ENCODE peak calls at places on chromosomes 5 and 9, in five cellular contexts. J is HCT116, P is GM12878, B is H1, N is NT2/D1. V is an unnamed sample.

GRCh38 chr9:107735821-107736220 is 246.3 kb upstream of the KLF4 start:
- DNase-seq in J (no peak), P (no peak), B (no peak), N (no peak), V (no peak)

GRCh38 chr5:111869681-111870080 is 112.7 kb upstream of the NREP start:
- DNase-seq in J (no peak), P (no peak), B (no peak), N (no peak), V (no peak)

GRCh38 chr9:92763721-92764380 is 782 bp downstream of the BICD2 start:
- DNase-seq in J (no peak), P (no peak), B (no peak), N (no peak), V (peak; percentile 70)

GRCh38 chr5:43676083-43676840 is 73.3 kb downstream of the NNT start:
- DNase-seq in J (no peak), P (no peak), B (no peak), N (no peak), V (no peak)

GRCh38 chr5:159409801-159410200 is 79.5 kb upstream of the IL12B start:
- DNase-seq in J (no peak), P (peak; percentile 44), B (no peak), N (no peak), V (no peak)

GRCh38 chr5:72121052-72121451 is 13.8 kb downstream of the MAP1B start:
- DNase-seq in J (no peak), P (no peak), B (no peak), N (no peak), V (no peak)

GRCh38 chr5:135204151-135204600 is 170.1 kb upstream of the PITX1 start:
- DNase-seq in J (no peak), P (no peak), B (no peak), N (no peak), V (peak; percentile 38)

GRCh38 chr5:81825237-81825636 is 74.3 kb upstream of the SSBP2 start:
- DNase-seq in J (no peak), P (no peak), B (no peak), N (no peak), V (no peak)

GRCh38 chr5:32230356-32231099 is 56.4 kb upstream of the GOLPH3 start:
- DNase-seq in J (no peak), P (no peak), B (no peak), N (no peak), V (no peak)

GRCh38 chr9:133160742-133161541 is 2.8 kb downstream of the GBGT1 start:
- DNase-seq in J (peak; percentile 68), P (no peak), B (no peak), N (no peak), V (peak; percentile 66)

GRCh38 chr9:21266733-21267132 is 26.9 kb upstream of the IFNA14 start:
- DNase-seq in J (no peak), P (no peak), B (no peak), N (no peak), V (no peak)

GRCh38 chr9:72902268-72902667 is 50.6 kb downstream of the ALDH1A1 start:
- DNase-seq in J (no peak), P (no peak), B (no peak), N (no peak), V (no peak)

GRCh38 chr9:38331141-38331540 is 61.4 kb upstream of the ALDH1B1 start:
- DNase-seq in J (no peak), P (no peak), B (no peak), N (no peak), V (no peak)

GRCh38 chr9:106869458-106869857 is 6.5 kb downstream of the ZNF462 start:
- DNase-seq in J (no peak), P (no peak), B (no peak), N (no peak), V (no peak)

GRCh38 chr5:18394154-18394804 is 760.0 kb downstream of the TAF11L14 start:
- DNase-seq in J (no peak), P (no peak), B (peak; percentile 71), N (peak; percentile 40), V (peak; percentile 50)

GRCh38 chr5:14167211-14167845 is 24.2 kb downstream of the TRIO start:
- DNase-seq in J (no peak), P (no peak), B (no peak), N (no peak), V (no peak)

GRCh38 chr5:181185560-181185959 is 19.4 kb downstream of the TRIM7 start:
- DNase-seq in J (no peak), P (no peak), B (no peak), N (no peak), V (no peak)

GRCh38 chr5:181184845-181185216 is 20.2 kb downstream of the TRIM7 start:
- DNase-seq in J (no peak), P (no peak), B (no peak), N (no peak), V (no peak)

GRCh38 chr5:181186902-181187499 is 18.0 kb downstream of the TRIM7 start:
- DNase-seq in J (no peak), P (no peak), B (no peak), N (no peak), V (no peak)

GRCh38 chr5:181186022-181186421 is 19.0 kb downstream of the TRIM7 start:
- DNase-seq in J (no peak), P (no peak), B (no peak), N (no peak), V (no peak)

GRCh38 chr5:181181650-181182565 is 23.1 kb downstream of the TRIM7 start:
- DNase-seq in J (peak; percentile 76), P (no peak), B (no peak), N (no peak), V (peak; percentile 76)
- TF ChIP-seq ZNF274 in J (no peak), P (no peak), B (no peak), N (no peak), V (no peak)

GRCh38 chr9:36150529-36151305 is 14.2 kb downstream of the GLIPR2 start:
- DNase-seq in J (no peak), P (no peak), B (no peak), N (no peak), V (no peak)

GRCh38 chr9:36152741-36153438 is 16.3 kb upstream of the CCIN start:
- DNase-seq in J (no peak), P (no peak), B (no peak), N (no peak), V (no peak)

GRCh38 chr9:36151306-36152210 is 15.0 kb downstream of the GLIPR2 start:
- DNase-seq in J (no peak), P (peak; percentile 72), B (no peak), N (no peak), V (no peak)

GRCh38 chr9:36158122-36158521 is 11.1 kb upstream of the CCIN start:
- DNase-seq in J (no peak), P (no peak), B (no peak), N (no peak), V (no peak)

DNA sequence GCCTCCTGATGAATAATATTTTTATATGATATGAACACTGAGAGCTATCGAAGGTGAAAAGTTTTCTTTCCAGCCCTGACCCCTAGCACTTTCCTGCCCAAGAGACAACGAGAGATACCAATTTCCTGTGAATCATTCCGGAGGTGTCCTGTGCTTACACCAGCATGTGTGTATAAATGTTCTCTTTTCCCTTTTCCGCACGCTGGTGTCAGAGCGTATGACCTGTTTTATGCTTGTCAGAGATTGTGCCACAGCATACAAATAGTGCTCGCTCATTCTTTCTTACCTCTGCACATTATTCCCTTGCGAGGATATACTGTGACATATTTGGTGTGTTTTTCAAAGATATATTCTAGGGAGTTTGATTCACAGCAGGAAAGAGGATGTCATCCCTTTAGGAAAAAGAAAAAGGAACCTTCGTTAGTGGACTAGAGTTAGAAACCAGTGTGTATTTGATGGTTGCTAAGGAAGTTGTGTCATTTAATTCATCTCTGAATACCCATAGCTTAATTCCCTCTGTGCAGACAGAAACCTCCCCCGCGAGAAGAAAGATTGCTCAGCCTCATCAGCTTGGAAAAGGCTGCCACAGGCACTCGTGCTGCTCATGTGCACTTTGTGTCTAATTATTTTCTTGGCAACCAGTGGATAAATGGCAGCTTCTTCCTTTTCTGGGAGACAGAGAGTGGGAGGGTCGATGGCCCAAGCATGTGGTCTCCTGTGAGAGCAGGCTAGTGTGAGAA is 14.8 kb upstream of the CCIN start:
- DNase-seq in J (no peak), P (no peak), B (no peak), N (no peak), V (no peak)
- TF ChIP-seq ZNF274 in J (no peak), P (no peak), B (no peak), N (no peak), V (no peak)

GRCh38 chr9:32344551-32345182 is 39.8 kb upstream of the ACO1 start:
- DNase-seq in J (no peak), P (no peak), B (peak; percentile 43), N (peak; percentile 79), V (no peak)

GRCh38 chr9:32339424-32339823 is 45.0 kb upstream of the ACO1 start:
- DNase-seq in J (no peak), P (peak; percentile 12), B (no peak), N (no peak), V (no peak)

GRCh38 chr9:32335127-32335526 is 49.3 kb upstream of the ACO1 start:
- DNase-seq in J (no peak), P (no peak), B (no peak), N (no peak), V (no peak)

GRCh38 chr9:32345243-32345642 is 39.2 kb upstream of the ACO1 start:
- DNase-seq in J (no peak), P (no peak), B (peak; percentile 62), N (peak; percentile 50), V (no peak)

DNA sequence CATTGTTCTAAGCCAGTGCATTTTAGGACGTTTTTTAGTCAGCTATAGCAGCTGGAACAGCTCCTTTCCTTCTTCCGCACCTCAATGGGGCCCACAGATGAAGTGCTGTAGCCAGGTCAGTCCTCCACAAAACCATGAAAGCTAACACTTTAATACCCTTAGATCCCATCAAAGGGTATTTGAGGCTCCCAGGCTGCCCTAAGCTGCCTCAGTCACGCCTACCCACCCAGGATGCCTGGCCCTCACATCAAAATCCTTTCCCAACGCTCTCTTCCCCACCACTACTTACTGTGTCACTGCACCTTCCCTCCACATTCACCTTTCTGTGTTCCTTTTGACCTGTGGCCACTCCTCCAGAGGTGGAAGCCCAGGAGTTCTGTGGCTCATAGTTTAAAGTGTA is 44.0 kb upstream of the ACO1 start:
- DNase-seq in J (no peak), P (no peak), B (no peak), N (no peak), V (no peak)
- TF ChIP-seq ZNF274 in J (no peak), P (no peak), B (no peak), N (no peak), V (no peak)

GRCh38 chr5:74231697-74232096 is 408.8 kb downstream of the ENC1 start:
- DNase-seq in J (no peak), P (no peak), B (no peak), N (no peak), V (no peak)

GRCh38 chr5:74233091-74233490 is 407.4 kb downstream of the ENC1 start:
- DNase-seq in J (no peak), P (no peak), B (no peak), N (no peak), V (no peak)

GRCh38 chr5:74227081-74227480 is 413.4 kb downstream of the ENC1 start:
- DNase-seq in J (no peak), P (no peak), B (no peak), N (no peak), V (no peak)

GRCh38 chr5:74233571-74233970 is 407.0 kb downstream of the ENC1 start:
- DNase-seq in J (no peak), P (no peak), B (no peak), N (no peak), V (no peak)

DNA sequence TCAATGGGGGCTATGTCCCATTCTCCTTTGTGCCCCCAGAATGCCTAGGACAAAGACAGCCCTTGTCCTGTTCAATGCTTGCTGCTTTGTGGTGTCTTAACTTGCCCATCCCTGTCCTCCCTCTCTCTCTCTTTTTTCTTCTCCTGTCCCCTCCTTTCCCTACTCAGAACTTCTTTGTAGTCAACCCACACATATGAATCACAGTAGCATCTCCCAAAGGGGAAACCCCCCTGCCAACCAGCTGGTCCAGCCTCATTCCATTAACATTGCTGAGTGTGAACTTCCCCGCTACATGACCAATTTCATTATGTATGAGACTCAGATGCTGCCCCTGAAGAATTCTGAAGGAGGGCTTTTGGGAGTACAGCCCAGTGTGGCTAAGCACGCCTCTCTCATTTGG is 408.2 kb downstream of the ENC1 start:
- DNase-seq in J (no peak), P (no peak), B (no peak), N (no peak), V (no peak)
- TF ChIP-seq ZNF274 in J (no peak), P (no peak), B (no peak), N (no peak), V (no peak)